ENCODE peak calls at places on chromosome 17, in ten cellular contexts. One of them, this sample, is unnamed.

GRCh38 chr17:48148029-48148759 is 40.6 kb downstream of the SNX11 start:
- DNase-seq in GM20000: no peak
- DNase-seq in AG04450: no peak
- DNase-seq in fibroblast of lung: no peak
- DNase-seq in AG09309: no peak
- DNase-seq in epithelial cell of esophagus: no peak
- DNase-seq in OCI-LY7: no peak
- DNase-seq in neural crest cell: no peak
- DNase-seq in astrocyte of the spinal cord: no peak
- DNase-seq in right lobe of liver: no peak
- DNase-seq in this sample: no peak

GRCh38 chr17:72334205-72334604 is 213.4 kb downstream of the SOX9 start:
- DNase-seq in GM20000: no peak
- DNase-seq in OCI-LY7: no peak
- DNase-seq in right lobe of liver: no peak
- DNase-seq in fibroblast of lung: peak; percentile 80
- DNase-seq in AG09309: peak; percentile 62
- DNase-seq in epithelial cell of esophagus: peak; percentile 52
- DNase-seq in astrocyte of the spinal cord: no peak
- DNase-seq in neural crest cell: no peak
- DNase-seq in AG04450: peak; percentile 60
- DNase-seq in this sample: no peak

GRCh38 chr17:46977750-46978488 is 1.1 kb downstream of the RPRML start:
- DNase-seq in right lobe of liver: no peak
- DNase-seq in neural crest cell: no peak
- DNase-seq in AG09309: no peak
- DNase-seq in epithelial cell of esophagus: no peak
- DNase-seq in GM20000: no peak
- DNase-seq in OCI-LY7: no peak
- DNase-seq in AG04450: no peak
- DNase-seq in fibroblast of lung: no peak
- DNase-seq in astrocyte of the spinal cord: no peak
- DNase-seq in this sample: no peak

GRCh38 chr17:27651411-27652345 is 20.7 kb downstream of the LGALS9 start:
- DNase-seq in AG04450: no peak
- DNase-seq in AG09309: no peak
- DNase-seq in neural crest cell: peak; percentile 74
- DNase-seq in astrocyte of the spinal cord: no peak
- DNase-seq in fibroblast of lung: no peak
- DNase-seq in OCI-LY7: peak; percentile 33
- DNase-seq in right lobe of liver: peak; percentile 62
- DNase-seq in epithelial cell of esophagus: peak; percentile 41
- DNase-seq in GM20000: peak; percentile 21
- DNase-seq in this sample: no peak

GRCh38 chr17:29107933-29108805 is 65.2 kb downstream of the PIPOX start:
- DNase-seq in OCI-LY7: no peak
- DNase-seq in AG04450: no peak
- DNase-seq in neural crest cell: no peak
- DNase-seq in AG09309: no peak
- DNase-seq in right lobe of liver: peak; percentile 94
- DNase-seq in astrocyte of the spinal cord: no peak
- DNase-seq in GM20000: no peak
- DNase-seq in epithelial cell of esophagus: peak; percentile 23
- DNase-seq in fibroblast of lung: peak; percentile 16
- DNase-seq in this sample: no peak

GRCh38 chr17:36919407-36919968 is 17.8 kb upstream of the LHX1 start:
- DNase-seq in AG09309: no peak
- DNase-seq in AG04450: no peak
- DNase-seq in epithelial cell of esophagus: no peak
- DNase-seq in neural crest cell: no peak
- DNase-seq in OCI-LY7: no peak
- DNase-seq in right lobe of liver: no peak
- DNase-seq in fibroblast of lung: no peak
- DNase-seq in GM20000: no peak
- DNase-seq in astrocyte of the spinal cord: no peak
- DNase-seq in this sample: no peak

GRCh38 chr17:66737524-66737923 is 97.4 kb upstream of the CACNG5 start:
- DNase-seq in AG04450: no peak
- DNase-seq in fibroblast of lung: peak; percentile 61
- DNase-seq in OCI-LY7: no peak
- DNase-seq in right lobe of liver: no peak
- DNase-seq in GM20000: no peak
- DNase-seq in neural crest cell: peak; percentile 37
- DNase-seq in AG09309: peak; percentile 47
- DNase-seq in epithelial cell of esophagus: no peak
- DNase-seq in astrocyte of the spinal cord: peak; percentile 62
- DNase-seq in this sample: no peak

GRCh38 chr17:58136669-58137279 is 11.4 kb upstream of the OR4D1 start:
- DNase-seq in OCI-LY7: peak; percentile 44
- DNase-seq in AG04450: no peak
- DNase-seq in right lobe of liver: no peak
- DNase-seq in GM20000: no peak
- DNase-seq in AG09309: no peak
- DNase-seq in epithelial cell of esophagus: peak; percentile 37
- DNase-seq in fibroblast of lung: no peak
- DNase-seq in neural crest cell: no peak
- DNase-seq in astrocyte of the spinal cord: no peak
- DNase-seq in this sample: no peak

GRCh38 chr17:7317161-7317803 is 2.1 kb upstream of the GPS2 start:
- DNase-seq in OCI-LY7: no peak
- DNase-seq in GM20000: no peak
- DNase-seq in neural crest cell: no peak
- DNase-seq in astrocyte of the spinal cord: no peak
- DNase-seq in right lobe of liver: no peak
- DNase-seq in fibroblast of lung: no peak
- DNase-seq in AG09309: no peak
- DNase-seq in AG04450: no peak
- DNase-seq in epithelial cell of esophagus: no peak
- DNase-seq in this sample: no peak

GRCh38 chr17:7313028-7313889 is 1.9 kb downstream of the GPS2 start:
- DNase-seq in AG09309: no peak
- DNase-seq in epithelial cell of esophagus: peak; percentile 36
- DNase-seq in GM20000: no peak
- DNase-seq in AG04450: no peak
- DNase-seq in OCI-LY7: peak; percentile 37
- DNase-seq in fibroblast of lung: no peak
- DNase-seq in astrocyte of the spinal cord: no peak
- DNase-seq in neural crest cell: no peak
- DNase-seq in right lobe of liver: no peak
- DNase-seq in this sample: no peak

GRCh38 chr17:7315570-7316243 is 547 bp upstream of the GPS2 start:
- DNase-seq in astrocyte of the spinal cord: no peak
- DNase-seq in neural crest cell: no peak
- DNase-seq in AG04450: no peak
- DNase-seq in GM20000: no peak
- DNase-seq in AG09309: no peak
- DNase-seq in right lobe of liver: no peak
- DNase-seq in fibroblast of lung: no peak
- DNase-seq in epithelial cell of esophagus: no peak
- DNase-seq in OCI-LY7: no peak
- DNase-seq in this sample: no peak

GRCh38 chr17:7313890-7314718 is 1.1 kb downstream of the GPS2 start:
- DNase-seq in AG04450: no peak
- DNase-seq in astrocyte of the spinal cord: no peak
- DNase-seq in GM20000: no peak
- DNase-seq in epithelial cell of esophagus: no peak
- DNase-seq in neural crest cell: no peak
- DNase-seq in AG09309: no peak
- DNase-seq in fibroblast of lung: no peak
- DNase-seq in OCI-LY7: peak; percentile 27
- DNase-seq in right lobe of liver: no peak
- DNase-seq in this sample: no peak

DNA sequence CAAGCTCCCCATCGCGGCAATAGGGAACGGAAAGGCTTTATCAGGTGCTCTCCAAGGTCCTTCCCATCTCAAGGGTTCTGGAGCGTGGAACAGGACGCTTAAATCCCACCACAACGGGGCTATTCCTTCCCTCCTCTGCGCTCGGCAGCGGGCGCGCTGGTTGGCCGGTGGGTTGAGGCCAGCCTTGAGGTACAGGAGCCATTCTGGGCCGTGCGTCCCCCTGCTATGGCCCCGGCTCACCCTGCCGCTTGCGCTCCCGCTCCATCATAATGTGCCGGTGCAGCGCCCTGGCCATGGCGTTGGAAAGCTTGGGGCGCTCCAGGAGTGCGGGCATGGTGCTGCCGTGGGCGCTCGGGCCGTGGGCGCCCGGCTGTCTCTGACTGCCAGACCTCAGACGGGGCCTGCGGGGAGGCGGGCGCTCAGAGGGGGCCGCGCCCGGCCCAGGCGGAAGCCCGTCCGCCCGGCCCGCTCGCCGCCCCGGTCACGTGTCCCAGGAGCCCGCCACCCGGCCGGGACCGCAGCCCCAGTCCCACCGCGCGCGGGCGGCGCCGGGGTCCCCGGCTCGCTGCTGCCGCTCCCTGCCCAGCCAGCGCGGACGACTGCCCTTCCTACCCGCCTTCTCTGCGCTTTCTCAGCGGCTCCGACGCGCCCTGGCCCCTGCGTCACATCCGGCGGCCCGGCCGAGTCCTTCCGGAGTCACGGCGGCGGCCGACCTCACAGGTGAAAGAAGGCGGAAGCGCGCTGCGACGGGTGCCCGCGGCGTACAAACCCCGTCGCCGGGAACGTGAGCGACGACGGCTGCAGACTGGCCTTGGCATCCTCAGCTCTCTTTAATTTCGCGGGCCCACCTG is at the start of gene GPS2:
- DNase-seq in AG04450: no peak
- DNase-seq in astrocyte of the spinal cord: peak; percentile 81
- DNase-seq in AG09309: no peak
- DNase-seq in OCI-LY7: peak; percentile 91
- DNase-seq in epithelial cell of esophagus: peak; percentile 93
- DNase-seq in neural crest cell: peak; percentile 86
- DNase-seq in fibroblast of lung: peak; percentile 78
- DNase-seq in right lobe of liver: peak; percentile 96
- DNase-seq in GM20000: peak; percentile 97
- DNase-seq in this sample: peak; percentile 97
- TF ChIP-seq CTCF in AG04450: no peak
- TF ChIP-seq CTCF in astrocyte of the spinal cord: no peak
- TF ChIP-seq CTCF in AG09309: no peak
- TF ChIP-seq CTCF in OCI-LY7: no peak
- TF ChIP-seq CTCF in epithelial cell of esophagus: no peak
- TF ChIP-seq CTCF in neural crest cell: no peak
- TF ChIP-seq CTCF in fibroblast of lung: no peak
- TF ChIP-seq CTCF in right lobe of liver: no peak
- TF ChIP-seq CTCF in GM20000: no peak
- TF ChIP-seq CTCF in this sample: no peak

DNA sequence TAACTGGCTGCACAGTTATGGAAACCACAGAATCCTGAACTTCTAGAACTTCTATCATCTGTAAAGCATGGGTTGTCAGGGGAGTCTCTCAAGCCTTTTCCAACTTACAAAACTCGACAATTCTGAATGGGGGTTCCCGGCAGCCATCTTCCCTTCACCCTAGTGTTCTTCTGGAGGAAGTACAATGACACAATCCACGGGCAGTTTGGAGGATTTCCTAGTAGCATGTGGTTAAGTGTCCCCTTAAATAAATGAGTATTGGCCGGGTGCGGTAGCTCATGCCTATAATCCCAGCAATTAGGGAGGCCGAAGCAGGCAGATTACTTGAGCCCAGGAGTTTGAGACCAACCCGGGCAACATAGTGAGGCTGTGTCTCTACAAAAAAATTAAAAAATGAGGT is 2.1 kb downstream of the SLC16A6 start:
- DNase-seq in GM20000: peak; percentile 66
- DNase-seq in fibroblast of lung: no peak
- DNase-seq in OCI-LY7: peak; percentile 78
- DNase-seq in AG09309: no peak
- DNase-seq in neural crest cell: no peak
- DNase-seq in epithelial cell of esophagus: no peak
- DNase-seq in AG04450: no peak
- DNase-seq in astrocyte of the spinal cord: no peak
- DNase-seq in right lobe of liver: no peak
- DNase-seq in this sample: peak; percentile 59
- TF ChIP-seq CTCF in GM20000: no peak
- TF ChIP-seq CTCF in fibroblast of lung: no peak
- TF ChIP-seq CTCF in OCI-LY7: peak; percentile 66
- TF ChIP-seq CTCF in AG09309: no peak
- TF ChIP-seq CTCF in neural crest cell: no peak
- TF ChIP-seq CTCF in epithelial cell of esophagus: no peak
- TF ChIP-seq CTCF in AG04450: no peak
- TF ChIP-seq CTCF in astrocyte of the spinal cord: no peak
- TF ChIP-seq CTCF in right lobe of liver: no peak
- TF ChIP-seq CTCF in this sample: no peak

DNA sequence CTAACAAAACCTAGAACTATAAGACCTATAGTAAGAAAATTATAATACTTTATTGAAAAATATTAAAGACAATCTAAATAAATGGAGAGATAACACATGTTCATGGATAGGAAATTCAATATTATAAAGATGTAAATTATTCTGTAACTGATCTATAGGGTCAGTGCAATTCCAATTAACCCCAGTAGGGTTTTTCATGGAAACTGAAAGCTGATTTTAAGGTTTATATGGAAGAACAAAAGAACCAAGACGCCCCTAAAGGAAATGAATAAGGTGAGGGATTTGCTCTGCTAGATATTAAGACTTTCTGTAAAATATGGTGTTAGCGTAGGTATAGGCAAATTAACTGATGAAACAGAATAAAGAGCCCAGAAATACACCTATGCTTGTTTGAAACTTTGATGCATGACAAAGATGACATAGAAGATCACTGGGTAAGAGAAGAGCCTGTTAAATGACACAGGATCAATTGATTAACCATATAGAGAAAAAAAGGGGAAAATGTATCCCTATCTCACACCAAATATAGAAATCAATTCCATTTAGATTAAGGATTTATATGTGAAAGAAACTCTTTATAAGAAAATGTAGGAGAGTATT is 3.0 kb downstream of the ICAM2 start:
- DNase-seq in neural crest cell: no peak
- DNase-seq in fibroblast of lung: no peak
- DNase-seq in astrocyte of the spinal cord: no peak
- DNase-seq in right lobe of liver: no peak
- DNase-seq in AG04450: no peak
- DNase-seq in OCI-LY7: no peak
- DNase-seq in AG09309: no peak
- DNase-seq in epithelial cell of esophagus: no peak
- DNase-seq in GM20000: no peak
- DNase-seq in this sample: no peak
- TF ChIP-seq CTCF in neural crest cell: peak; percentile 54
- TF ChIP-seq CTCF in fibroblast of lung: no peak
- TF ChIP-seq CTCF in astrocyte of the spinal cord: peak; percentile 17
- TF ChIP-seq CTCF in right lobe of liver: no peak
- TF ChIP-seq CTCF in AG04450: peak; percentile 31
- TF ChIP-seq CTCF in OCI-LY7: peak; percentile 66
- TF ChIP-seq CTCF in AG09309: peak; percentile 20
- TF ChIP-seq CTCF in epithelial cell of esophagus: peak; percentile 17
- TF ChIP-seq CTCF in GM20000: no peak
- TF ChIP-seq CTCF in this sample: no peak

GRCh38 chr17:183021-183420 is 1.6 kb upstream of the DOC2B start:
- DNase-seq in AG09309: no peak
- DNase-seq in astrocyte of the spinal cord: no peak
- DNase-seq in right lobe of liver: no peak
- DNase-seq in OCI-LY7: no peak
- DNase-seq in neural crest cell: no peak
- DNase-seq in fibroblast of lung: no peak
- DNase-seq in GM20000: no peak
- DNase-seq in epithelial cell of esophagus: no peak
- DNase-seq in AG04450: no peak
- DNase-seq in this sample: no peak

GRCh38 chr17:180380-181212 is 854 bp downstream of the DOC2B start:
- DNase-seq in AG09309: no peak
- DNase-seq in GM20000: no peak
- DNase-seq in OCI-LY7: no peak
- DNase-seq in astrocyte of the spinal cord: no peak
- DNase-seq in epithelial cell of esophagus: no peak
- DNase-seq in fibroblast of lung: no peak
- DNase-seq in right lobe of liver: no peak
- DNase-seq in neural crest cell: no peak
- DNase-seq in AG04450: no peak
- DNase-seq in this sample: no peak

GRCh38 chr17:182164-182751 is 808 bp upstream of the DOC2B start:
- DNase-seq in right lobe of liver: peak; percentile 73
- DNase-seq in AG09309: no peak
- DNase-seq in GM20000: no peak
- DNase-seq in epithelial cell of esophagus: peak; percentile 4
- DNase-seq in astrocyte of the spinal cord: no peak
- DNase-seq in neural crest cell: no peak
- DNase-seq in fibroblast of lung: no peak
- DNase-seq in AG04450: no peak
- DNase-seq in OCI-LY7: no peak
- DNase-seq in this sample: no peak

GRCh38 chr17:179721-180379 is 1.6 kb downstream of the DOC2B start:
- DNase-seq in astrocyte of the spinal cord: no peak
- DNase-seq in neural crest cell: no peak
- DNase-seq in AG04450: no peak
- DNase-seq in AG09309: no peak
- DNase-seq in fibroblast of lung: no peak
- DNase-seq in right lobe of liver: no peak
- DNase-seq in OCI-LY7: no peak
- DNase-seq in epithelial cell of esophagus: no peak
- DNase-seq in GM20000: no peak
- DNase-seq in this sample: no peak

GRCh38 chr17:181213-182163 is at the start of gene DOC2B:
- DNase-seq in AG09309: no peak
- DNase-seq in fibroblast of lung: peak; percentile 58
- DNase-seq in astrocyte of the spinal cord: no peak
- DNase-seq in OCI-LY7: no peak
- DNase-seq in AG04450: no peak
- DNase-seq in right lobe of liver: peak; percentile 72
- DNase-seq in GM20000: no peak
- DNase-seq in neural crest cell: peak; percentile 32
- DNase-seq in epithelial cell of esophagus: peak; percentile 24
- DNase-seq in this sample: no peak
- TF ChIP-seq CTCF in AG09309: no peak
- TF ChIP-seq CTCF in fibroblast of lung: no peak
- TF ChIP-seq CTCF in astrocyte of the spinal cord: no peak
- TF ChIP-seq CTCF in OCI-LY7: no peak
- TF ChIP-seq CTCF in AG04450: no peak
- TF ChIP-seq CTCF in right lobe of liver: no peak
- TF ChIP-seq CTCF in GM20000: no peak
- TF ChIP-seq CTCF in neural crest cell: no peak
- TF ChIP-seq CTCF in epithelial cell of esophagus: no peak
- TF ChIP-seq CTCF in this sample: no peak